ENCODE peak calls at places on chromosomes 6 and 20, in four cellular contexts. E is GM12891, U is K562, W is GM12878. S is an unnamed sample.

GRCh38 chr20:57744206-57744605 is 34.4 kb upstream of the PMEPA1 start:
- DNase-seq in U (no peak), E (no peak), W (no peak), S (no peak)

GRCh38 chr20:32487381-32487780 is 97.8 kb downstream of the NOL4L start:
- DNase-seq in E (no peak), W (no peak), U (no peak), S (no peak)

GRCh38 chr6:82178084-82178758 is 69.3 kb downstream of the IBTK start:
- DNase-seq in E (no peak), U (no peak), W (no peak), S (no peak)

GRCh38 chr6:137488736-137489409 is 5.3 kb downstream of the OLIG3 start:
- DNase-seq in E (peak; percentile 9), U (no peak), W (no peak), S (no peak)

GRCh38 chr6:106084973-106085686 is 1.0 kb upstream of the PRDM1 start:
- DNase-seq in U (no peak), E (no peak), W (no peak), S (no peak)

GRCh38 chr20:23340524-23340923 is 10.1 kb upstream of the NXT1 start:
- DNase-seq in W (no peak), U (peak; percentile 77), E (peak; percentile 44), S (no peak)

GRCh38 chr20:32685541-32686529 is 12.1 kb upstream of the C20orf203 start:
- DNase-seq in W (no peak), E (no peak), U (peak; percentile 71), S (no peak)

GRCh38 chr20:19001177-19001576 is 187.6 kb downstream of the SCP2D1 start:
- DNase-seq in U (no peak), W (no peak), E (no peak), S (no peak)

GRCh38 chr6:132907231-132907630 is 92.9 kb downstream of the RPS12 start:
- DNase-seq in W (no peak), E (no peak), U (no peak), S (no peak)

GRCh38 chr6:110552901-110553641 is 76.7 kb upstream of the SLC22A16 start:
- DNase-seq in E (no peak), U (no peak), W (no peak), S (no peak)
- TF ChIP-seq SPI1 in E (no peak), U (no peak), W (no peak), S (no peak)

DNA sequence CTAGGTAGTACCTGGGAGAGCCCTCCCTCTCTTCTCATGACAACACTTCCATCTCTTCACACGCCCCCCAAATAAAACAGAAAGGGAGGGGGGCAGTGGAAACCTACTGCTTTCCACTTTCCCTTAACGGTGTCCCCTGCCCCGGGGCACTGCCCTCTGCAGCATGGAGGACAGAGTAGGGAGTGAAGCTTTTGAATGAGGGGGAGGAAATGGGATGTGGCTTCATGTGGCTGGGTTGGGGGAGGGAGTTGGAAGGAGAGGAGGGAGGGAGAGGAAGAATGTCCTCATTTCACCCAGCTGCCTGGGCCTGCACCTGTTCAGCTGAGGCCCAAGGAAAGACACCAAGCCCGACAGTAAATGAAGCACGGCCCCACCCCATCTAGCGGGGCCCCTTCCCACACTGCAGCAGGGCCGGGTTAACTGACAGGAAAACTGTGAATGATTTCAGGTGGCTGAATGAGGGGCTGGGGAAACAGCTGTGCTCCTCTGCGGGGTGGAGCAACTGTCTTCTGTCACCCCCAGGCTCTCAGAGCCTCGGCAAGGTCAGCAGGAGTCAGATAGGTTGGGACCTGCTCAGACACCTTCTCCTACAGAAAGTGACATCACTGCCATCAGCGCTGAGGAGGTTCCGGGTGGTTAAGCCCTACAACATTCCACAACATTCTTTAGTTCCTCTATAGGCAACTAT is 40.0 kb upstream of the TAF8 start:
- DNase-seq in E (peak; percentile 32), W (no peak), U (peak; percentile 74), S (peak; percentile 83)
- TF ChIP-seq SPI1 in E (no peak), W (no peak), U (peak; percentile 58), S (peak; percentile 56)

GRCh38 chr20:54041336-54041735 is 29.1 kb downstream of the BCAS1 start:
- DNase-seq in U (no peak), W (no peak), E (no peak), S (no peak)

GRCh38 chr20:54047048-54047447 is 23.3 kb downstream of the BCAS1 start:
- DNase-seq in U (peak; percentile 32), W (no peak), E (no peak), S (no peak)

GRCh38 chr20:54042021-54042420 is 28.4 kb downstream of the BCAS1 start:
- DNase-seq in W (no peak), U (no peak), E (no peak), S (no peak)

GRCh38 chr20:54043044-54043967 is 27.1 kb downstream of the BCAS1 start:
- DNase-seq in E (no peak), U (peak; percentile 38), W (no peak), S (no peak)

DNA sequence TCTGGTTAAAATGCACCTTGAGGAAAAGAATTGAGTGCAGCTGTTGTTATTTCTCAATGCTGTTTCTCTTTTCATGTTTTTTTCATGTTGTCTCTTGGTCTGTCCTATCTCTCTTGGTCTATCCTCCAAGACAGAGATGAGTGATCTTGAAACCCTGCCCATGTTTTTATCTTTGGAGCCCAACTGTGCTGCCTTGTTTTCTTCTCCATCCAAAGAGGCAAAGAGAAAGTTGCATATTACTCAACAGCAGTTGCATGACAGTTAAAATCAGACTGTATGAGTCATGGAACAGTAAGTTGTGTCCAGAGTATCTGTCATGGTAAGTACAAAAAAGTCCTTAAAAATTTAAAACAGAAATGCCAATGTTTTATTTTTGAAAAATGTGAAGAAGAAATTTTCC is 26.2 kb downstream of the BCAS1 start:
- DNase-seq in E (no peak), W (no peak), U (peak; percentile 66), S (peak; percentile 49)
- TF ChIP-seq SPI1 in E (no peak), W (no peak), U (no peak), S (no peak)

GRCh38 chr20:52724586-52724985 is 247.6 kb upstream of the TSHZ2 start:
- DNase-seq in U (no peak), W (no peak), E (no peak), S (no peak)

GRCh38 chr20:52727740-52728456 is 244.3 kb upstream of the TSHZ2 start:
- DNase-seq in W (no peak), U (no peak), E (no peak), S (no peak)

GRCh38 chr20:52722926-52723325 is 249.2 kb upstream of the TSHZ2 start:
- DNase-seq in W (no peak), E (no peak), U (no peak), S (no peak)
- TF ChIP-seq SPI1 in W (no peak), E (no peak), U (no peak), S (no peak)

DNA sequence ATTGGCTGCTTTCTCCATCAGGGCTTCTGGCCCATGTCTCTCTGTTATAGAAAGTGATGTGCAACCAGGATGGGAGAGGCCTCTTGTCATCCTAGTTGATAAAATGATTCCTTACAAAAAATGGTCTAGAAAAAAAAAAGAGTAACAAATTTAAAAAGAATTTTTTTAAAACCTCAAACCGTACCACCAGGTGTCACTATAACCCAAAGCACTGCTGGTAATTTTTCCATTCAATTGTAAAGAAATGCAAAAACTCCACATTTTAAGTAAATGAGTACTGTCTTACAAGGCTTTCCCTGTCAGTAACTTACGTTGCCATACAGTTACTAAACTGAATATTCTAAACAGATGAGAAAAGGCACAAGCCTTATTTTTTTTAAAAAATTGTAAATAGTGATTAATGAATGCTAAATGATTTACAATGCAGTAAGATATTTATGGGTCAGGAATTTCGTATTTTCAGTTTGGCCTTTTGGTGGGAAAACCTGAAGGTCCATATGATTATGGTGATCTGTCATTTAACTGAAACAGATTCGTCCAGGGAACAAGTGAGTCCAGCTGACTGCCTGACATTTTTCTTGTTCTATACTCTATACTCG is 95.4 kb downstream of the OGFRL1 start:
- DNase-seq in E (no peak), W (no peak), U (peak; percentile 27), S (no peak)
- TF ChIP-seq SPI1 in E (no peak), W (no peak), U (no peak), S (no peak)

DNA sequence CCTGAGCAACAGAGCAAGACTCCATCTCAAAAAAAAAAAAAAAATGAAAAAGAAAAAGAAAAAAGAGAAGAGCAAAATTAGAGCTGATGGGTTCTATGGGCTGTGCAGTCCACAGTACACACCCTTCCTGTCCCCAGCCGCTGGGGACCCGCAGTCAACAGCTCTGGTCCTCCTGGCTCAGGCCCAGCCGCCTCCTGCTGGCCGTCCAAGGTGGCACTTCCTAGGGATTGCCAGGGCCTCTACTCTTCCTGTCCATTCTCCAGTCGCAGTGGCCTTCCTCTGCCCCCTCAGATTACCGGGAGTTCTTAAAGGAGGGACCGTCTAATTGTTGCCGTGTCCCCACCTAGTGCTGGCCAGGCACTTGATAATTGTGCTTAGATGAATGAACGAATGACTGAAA is 41.7 kb downstream of the TMEM242 start:
- DNase-seq in E (no peak), U (peak; percentile 58), W (no peak), S (no peak)
- TF ChIP-seq SPI1 in E (no peak), U (no peak), W (no peak), S (no peak)

DNA sequence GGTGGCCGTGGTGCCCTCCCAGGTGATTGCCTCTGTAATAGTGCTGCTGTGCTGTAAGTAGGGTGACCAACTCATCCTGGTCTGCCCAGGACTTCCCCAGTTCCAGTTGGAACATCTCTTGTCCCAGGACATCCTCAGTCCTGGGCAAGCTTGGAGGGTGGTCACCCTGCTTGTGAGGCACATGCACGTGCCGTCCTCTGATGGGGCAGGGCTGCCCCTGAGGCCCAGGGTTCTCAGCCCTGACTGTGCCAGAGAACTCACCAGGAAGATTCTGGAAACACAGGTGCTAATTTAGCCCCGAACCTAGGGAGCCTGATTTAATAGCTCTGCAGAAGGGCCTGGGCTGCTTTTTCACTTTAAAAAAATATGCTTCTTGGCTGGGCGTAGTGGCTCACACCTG is 120.9 kb upstream of the PHACTR3 start:
- DNase-seq in E (no peak), U (no peak), W (no peak), S (no peak)
- TF ChIP-seq SPI1 in E (no peak), U (no peak), W (no peak), S (no peak)